ENCODE peak calls at places on chromosomes 5 and 9, in seven cellular contexts. K is GM20000, X is neural progenitor cell, S is RWPE1, N is cardiac fibroblast, U is foreskin fibroblast, W is brain microvascular endothelial cell. V is an unnamed sample.

GRCh38 chr5:178232920-178233429 is 373 bp upstream of the PHYKPL start:
- DNase-seq in K (no peak), X (no peak), S (no peak), N (no peak), U (no peak), W (no peak), V (no peak)

GRCh38 chr5:1923766-1924165 is 41.0 kb upstream of the IRX4 start:
- DNase-seq in K (no peak), X (no peak), S (no peak), N (no peak), U (no peak), W (no peak), V (no peak)

GRCh38 chr5:67118050-67118620 is 78.5 kb downstream of the CD180 start:
- DNase-seq in K (no peak), X (no peak), S (no peak), N (no peak), U (no peak), W (no peak), V (no peak)

GRCh38 chr9:15158019-15158418 is 149.0 kb downstream of the TTC39B start:
- DNase-seq in K (no peak), X (no peak), S (no peak), N (no peak), U (no peak), W (no peak), V (no peak)

GRCh38 chr5:115168829-115169391 is 798 bp downstream of the TRIM36 start:
- DNase-seq in K (peak; percentile 33), X (peak; percentile 83), S (no peak), N (no peak), U (no peak), W (no peak), V (peak; percentile 44)

GRCh38 chr5:134255418-134256150 is 29.7 kb upstream of the PPP2CA start:
- DNase-seq in K (no peak), X (no peak), S (no peak), N (peak; percentile 60), U (peak; percentile 65), W (peak; percentile 47), V (no peak)

GRCh38 chr5:2752059-2752874 is 790 bp upstream of the IRX2 start:
- DNase-seq in K (no peak), X (peak; percentile 54), S (peak; percentile 59), N (no peak), U (peak; percentile 59), W (no peak), V (no peak)

GRCh38 chr9:93132946-93133640 is 958 bp downstream of the NINJ1 start:
- DNase-seq in K (no peak), X (peak; percentile 18), S (peak; percentile 51), N (no peak), U (no peak), W (no peak), V (no peak)

GRCh38 chr9:2023042-2023441 is 7.9 kb downstream of the SMARCA2 start:
- DNase-seq in K (no peak), X (peak; percentile 17), S (no peak), N (no peak), U (no peak), W (no peak), V (no peak)

GRCh38 chr9:132074736-132075135 is 4.9 kb downstream of the MED27 start:
- DNase-seq in K (no peak), X (no peak), S (no peak), N (peak; percentile 65), U (peak; percentile 65), W (peak; percentile 69), V (no peak)

GRCh38 chr9:76296561-76297276 is 97.5 kb downstream of the RFK start:
- DNase-seq in K (no peak), X (no peak), S (no peak), N (no peak), U (no peak), W (no peak), V (no peak)

GRCh38 chr5:7066471-7067235 is 329.3 kb upstream of the ADCY2 start:
- DNase-seq in K (no peak), X (no peak), S (no peak), N (no peak), U (no peak), W (no peak), V (no peak)

GRCh38 chr9:82668724-82669324 is 394.1 kb downstream of the RASEF start:
- DNase-seq in K (no peak), X (no peak), S (no peak), N (no peak), U (no peak), W (no peak), V (no peak)

GRCh38 chr9:96158909-96159575 is 142.9 kb downstream of the HSD17B3 start:
- DNase-seq in K (no peak), X (no peak), S (no peak), N (no peak), U (no peak), W (no peak), V (no peak)

GRCh38 chr9:17859228-17859627 is 280.4 kb downstream of the SH3GL2 start:
- DNase-seq in K (no peak), X (no peak), S (no peak), N (no peak), U (no peak), W (no peak), V (no peak)

GRCh38 chr9:137028281-137029057 is 432 bp upstream of the ABCA2 start:
- DNase-seq in K (peak; percentile 93), X (peak; percentile 95), S (no peak), N (peak; percentile 35), U (peak; percentile 50), W (no peak), V (peak; percentile 84)

GRCh38 chr9:27194401-27195091 is 85.5 kb downstream of the TEK start:
- DNase-seq in K (no peak), X (no peak), S (peak; percentile 77), N (peak; percentile 71), U (no peak), W (peak; percentile 73), V (no peak)

GRCh38 chr5:159040181-159040580 is 59.5 kb downstream of the EBF1 start:
- DNase-seq in K (no peak), X (no peak), S (no peak), N (no peak), U (no peak), W (no peak), V (no peak)

GRCh38 chr5:7363067-7363677 is 32.8 kb upstream of the ADCY2 start:
- DNase-seq in K (no peak), X (no peak), S (no peak), N (no peak), U (no peak), W (no peak), V (no peak)

GRCh38 chr5:72179816-72180440 is 72.7 kb downstream of the MAP1B start:
- DNase-seq in K (no peak), X (no peak), S (no peak), N (no peak), U (no peak), W (no peak), V (no peak)

GRCh38 chr9:126150411-126151030 is 176.1 kb upstream of the MVB12B start:
- DNase-seq in K (no peak), X (no peak), S (no peak), N (no peak), U (no peak), W (no peak), V (peak; percentile 3)

GRCh38 chr9:120439147-120439546 is 140.8 kb downstream of the CDK5RAP2 start:
- DNase-seq in K (no peak), X (peak; percentile 45), S (peak; percentile 57), N (peak; percentile 33), U (no peak), W (no peak), V (no peak)

GRCh38 chr5:108361771-108362170 is 20.1 kb downstream of the FBXL17 start:
- DNase-seq in K (no peak), X (no peak), S (no peak), N (no peak), U (no peak), W (no peak), V (no peak)

GRCh38 chr5:65152131-65152530 is 329.6 kb downstream of the ADAMTS6 start:
- DNase-seq in K (no peak), X (no peak), S (no peak), N (no peak), U (peak; percentile 48), W (no peak), V (no peak)

GRCh38 chr9:70404261-70404660 is 10.2 kb downstream of the KLF9 start:
- DNase-seq in K (no peak), X (no peak), S (no peak), N (no peak), U (no peak), W (no peak), V (no peak)

GRCh38 chr9:133128152-133128551 is 7.1 kb upstream of the RALGDS start:
- DNase-seq in K (no peak), X (no peak), S (no peak), N (no peak), U (no peak), W (no peak), V (no peak)

GRCh38 chr5:6556802-6557102 is 76.1 kb downstream of the NSUN2 start:
- DNase-seq in K (no peak), X (no peak), S (no peak), N (no peak), U (no peak), W (no peak), V (no peak)

GRCh38 chr5:58071566-58071965 is 388.3 kb downstream of the PLK2 start:
- DNase-seq in K (no peak), X (peak; percentile 57), S (no peak), N (no peak), U (no peak), W (no peak), V (no peak)

GRCh38 chr5:126988021-126988569 is 42.3 kb downstream of the MARCHF3 start:
- DNase-seq in K (peak; percentile 51), X (no peak), S (no peak), N (no peak), U (no peak), W (no peak), V (peak; percentile 64)

GRCh38 chr5:172713113-172713808 is 57.7 kb downstream of the DUSP1 start:
- DNase-seq in K (peak; percentile 69), X (peak; percentile 66), S (peak; percentile 71), N (peak; percentile 39), U (no peak), W (no peak), V (peak; percentile 84)

GRCh38 chr9:108410161-108410560 is 445.6 kb downstream of the ACTL7B start:
- DNase-seq in K (no peak), X (no peak), S (no peak), N (no peak), U (no peak), W (no peak), V (no peak)
- TF ChIP-seq CTCF in K (no peak), X (no peak), S (peak; percentile 37), N (no peak), U (no peak), W (no peak), V (no peak)

GRCh38 chr9:101465330-101465915 is 29.8 kb upstream of the ALDOB start:
- DNase-seq in K (no peak), X (peak; percentile 60), S (peak; percentile 84), N (peak; percentile 52), U (peak; percentile 80), W (peak; percentile 53), V (no peak)
- TF ChIP-seq CTCF in K (no peak), X (peak; percentile 49), S (peak; percentile 86), N (peak; percentile 22), U (peak; percentile 67), W (peak; percentile 60), V (no peak)

GRCh38 chr5:144820285-144820684 is 649.6 kb downstream of the KCTD16 start:
- DNase-seq in K (no peak), X (no peak), S (no peak), N (no peak), U (no peak), W (no peak), V (no peak)
- TF ChIP-seq CTCF in K (no peak), X (no peak), S (no peak), N (no peak), U (no peak), W (no peak), V (no peak)

GRCh38 chr5:148687427-148687826 is 33.1 kb upstream of the HTR4 start:
- DNase-seq in K (no peak), X (peak; percentile 71), S (no peak), N (peak; percentile 21), U (no peak), W (peak; percentile 36), V (no peak)
- TF ChIP-seq CTCF in K (no peak), X (peak; percentile 73), S (no peak), N (peak; percentile 60), U (peak; percentile 31), W (peak; percentile 67), V (peak; percentile 24)